ENCODE peak calls at places on chromosomes 16 and 17, in seven cellular contexts. One of them, this sample, is unnamed.
A peak's percentile ranks its signal among the peaks of the same experiment; 100 is the strongest.

GRCh38 chr17:79046501-79047280 is 22.7 kb downstream of the C1QTNF1 start:
- DNase-seq in uterus: no peak
- DNase-seq in neural progenitor cell: no peak
- DNase-seq in hepatocyte: no peak
- DNase-seq in left ventricle myocardium inferior: peak; percentile 74
- DNase-seq in right lobe of liver: no peak
- DNase-seq in thoracic aorta: no peak
- DNase-seq in this sample: peak; percentile 76

GRCh38 chr17:17546399-17547185 is 44.9 kb downstream of the PEMT start:
- DNase-seq in right lobe of liver: no peak
- DNase-seq in thoracic aorta: no peak
- DNase-seq in left ventricle myocardium inferior: peak; percentile 9
- DNase-seq in hepatocyte: no peak
- DNase-seq in neural progenitor cell: no peak
- DNase-seq in uterus: no peak
- DNase-seq in this sample: no peak

GRCh38 chr16:51048544-51048943 is 102.5 kb downstream of the SALL1 start:
- DNase-seq in hepatocyte: no peak
- DNase-seq in thoracic aorta: no peak
- DNase-seq in uterus: no peak
- DNase-seq in neural progenitor cell: no peak
- DNase-seq in right lobe of liver: no peak
- DNase-seq in left ventricle myocardium inferior: no peak
- DNase-seq in this sample: no peak

GRCh38 chr17:16352303-16352837 is 899 bp downstream of the CENPV start:
- DNase-seq in uterus: no peak
- DNase-seq in right lobe of liver: peak; percentile 77
- DNase-seq in left ventricle myocardium inferior: peak; percentile 18
- DNase-seq in hepatocyte: peak; percentile 66
- DNase-seq in neural progenitor cell: peak; percentile 90
- DNase-seq in thoracic aorta: no peak
- DNase-seq in this sample: peak; percentile 77

GRCh38 chr16:68126395-68126794 is 41.2 kb downstream of the NFATC3 start:
- DNase-seq in hepatocyte: no peak
- DNase-seq in uterus: no peak
- DNase-seq in thoracic aorta: no peak
- DNase-seq in neural progenitor cell: no peak
- DNase-seq in right lobe of liver: no peak
- DNase-seq in left ventricle myocardium inferior: no peak
- DNase-seq in this sample: no peak

GRCh38 chr17:68621065-68621464 is 19.9 kb upstream of the FAM20A start:
- DNase-seq in left ventricle myocardium inferior: no peak
- DNase-seq in hepatocyte: no peak
- DNase-seq in right lobe of liver: no peak
- DNase-seq in neural progenitor cell: no peak
- DNase-seq in uterus: no peak
- DNase-seq in thoracic aorta: no peak
- DNase-seq in this sample: no peak

GRCh38 chr16:1579214-1579613 is 32.7 kb downstream of the IFT140 start:
- DNase-seq in thoracic aorta: no peak
- DNase-seq in hepatocyte: no peak
- DNase-seq in right lobe of liver: no peak
- DNase-seq in neural progenitor cell: no peak
- DNase-seq in uterus: no peak
- DNase-seq in left ventricle myocardium inferior: no peak
- DNase-seq in this sample: no peak

GRCh38 chr17:77160032-77160876 is 19.5 kb downstream of the SEC14L1 start:
- DNase-seq in neural progenitor cell: no peak
- DNase-seq in uterus: no peak
- DNase-seq in thoracic aorta: no peak
- DNase-seq in hepatocyte: no peak
- DNase-seq in left ventricle myocardium inferior: no peak
- DNase-seq in right lobe of liver: no peak
- DNase-seq in this sample: no peak

GRCh38 chr17:36627101-36627500 is 25.7 kb downstream of the MRM1 start:
- DNase-seq in right lobe of liver: no peak
- DNase-seq in thoracic aorta: no peak
- DNase-seq in uterus: no peak
- DNase-seq in neural progenitor cell: peak; percentile 80
- DNase-seq in hepatocyte: no peak
- DNase-seq in left ventricle myocardium inferior: no peak
- DNase-seq in this sample: no peak

GRCh38 chr17:80002242-80002641 is 33.4 kb downstream of the TBC1D16 start:
- DNase-seq in hepatocyte: no peak
- DNase-seq in left ventricle myocardium inferior: no peak
- DNase-seq in right lobe of liver: no peak
- DNase-seq in thoracic aorta: no peak
- DNase-seq in neural progenitor cell: no peak
- DNase-seq in uterus: no peak
- DNase-seq in this sample: no peak

GRCh38 chr16:63652091-63652490 is 1469.8 kb downstream of the CDH11 start:
- DNase-seq in hepatocyte: no peak
- DNase-seq in neural progenitor cell: peak; percentile 7
- DNase-seq in left ventricle myocardium inferior: no peak
- DNase-seq in uterus: no peak
- DNase-seq in thoracic aorta: no peak
- DNase-seq in right lobe of liver: no peak
- DNase-seq in this sample: no peak

GRCh38 chr17:39928868-39929651 is 1.5 kb downstream of the LRRC3C start:
- DNase-seq in neural progenitor cell: no peak
- DNase-seq in hepatocyte: no peak
- DNase-seq in right lobe of liver: no peak
- DNase-seq in left ventricle myocardium inferior: no peak
- DNase-seq in thoracic aorta: no peak
- DNase-seq in uterus: no peak
- DNase-seq in this sample: no peak

GRCh38 chr16:72814226-72814625 is 233.7 kb downstream of the ZFHX3 start:
- DNase-seq in hepatocyte: no peak
- DNase-seq in uterus: no peak
- DNase-seq in thoracic aorta: no peak
- DNase-seq in right lobe of liver: no peak
- DNase-seq in neural progenitor cell: no peak
- DNase-seq in left ventricle myocardium inferior: no peak
- DNase-seq in this sample: no peak

GRCh38 chr16:72921106-72921505 is 126.8 kb downstream of the ZFHX3 start:
- DNase-seq in left ventricle myocardium inferior: no peak
- DNase-seq in hepatocyte: no peak
- DNase-seq in right lobe of liver: no peak
- DNase-seq in neural progenitor cell: no peak
- DNase-seq in uterus: no peak
- DNase-seq in thoracic aorta: no peak
- DNase-seq in this sample: no peak

GRCh38 chr17:2712300-2713043 is 908 bp upstream of the CLUH start:
- DNase-seq in hepatocyte: no peak
- DNase-seq in right lobe of liver: no peak
- DNase-seq in neural progenitor cell: no peak
- DNase-seq in left ventricle myocardium inferior: no peak
- DNase-seq in uterus: no peak
- DNase-seq in thoracic aorta: no peak
- DNase-seq in this sample: no peak
- H3K36me3 ChIP-seq in hepatocyte: no peaks in the 10 kb centered on the region
- H3K36me3 ChIP-seq in right lobe of liver: no peaks in the 10 kb centered on the region
- H3K36me3 ChIP-seq in neural progenitor cell: no peaks in the 10 kb centered on the region
- H3K36me3 ChIP-seq in left ventricle myocardium inferior: no peaks in the 10 kb centered on the region
- H3K36me3 ChIP-seq in uterus: no peaks in the 10 kb centered on the region
- H3K36me3 ChIP-seq in thoracic aorta: no peaks in the 10 kb centered on the region
- H3K36me3 ChIP-seq in this sample: no peaks in the 10 kb centered on the region

GRCh38 chr16:66662445-66663194 is 33.9 kb downstream of the CMTM4 start:
- DNase-seq in hepatocyte: peak; percentile 20
- DNase-seq in uterus: no peak
- DNase-seq in neural progenitor cell: no peak
- DNase-seq in left ventricle myocardium inferior: no peak
- DNase-seq in thoracic aorta: no peak
- DNase-seq in right lobe of liver: no peak
- DNase-seq in this sample: no peak
- TF ChIP-seq CTCF in hepatocyte: peak; percentile 52
- TF ChIP-seq CTCF in uterus: peak; percentile 44
- TF ChIP-seq CTCF in neural progenitor cell: peak; percentile 36
- TF ChIP-seq CTCF in left ventricle myocardium inferior: peak; percentile 59
- TF ChIP-seq CTCF in thoracic aorta: peak; percentile 40
- TF ChIP-seq CTCF in right lobe of liver: peak; percentile 55
- TF ChIP-seq CTCF in this sample: peak; percentile 14

DNA sequence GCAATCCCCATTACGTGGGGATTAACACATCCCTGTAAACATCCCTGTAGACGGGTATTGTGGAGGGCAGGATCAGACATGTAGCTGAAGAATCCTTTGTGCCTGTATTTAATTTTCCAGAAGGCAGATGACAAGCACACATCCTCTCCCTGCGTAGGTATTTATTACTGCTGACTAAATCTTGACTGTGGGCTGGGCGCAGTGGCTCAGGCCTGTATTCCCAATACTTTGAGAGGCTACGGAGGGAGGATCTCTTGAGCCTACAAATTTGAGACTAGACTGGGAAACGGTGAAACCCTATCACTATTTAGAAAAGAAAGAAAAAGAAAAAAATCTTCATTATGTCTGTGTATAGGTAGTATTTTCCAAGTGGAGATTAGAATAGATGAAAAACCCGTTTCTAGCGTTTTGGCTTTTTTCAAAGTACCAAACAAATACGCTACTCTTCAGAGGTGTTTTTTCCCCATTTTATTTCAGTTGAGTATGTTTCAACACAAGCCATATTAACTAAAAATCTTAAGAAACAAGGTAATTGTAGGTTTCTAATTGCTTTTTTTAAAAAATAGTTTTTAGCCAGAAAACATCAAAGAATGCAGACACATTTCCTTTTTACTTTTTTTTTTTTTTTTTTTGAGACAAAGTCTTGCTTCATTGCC is 1.5 kb upstream of the MARF1 start:
- DNase-seq in thoracic aorta: no peak
- DNase-seq in hepatocyte: peak; percentile 33
- DNase-seq in right lobe of liver: no peak
- DNase-seq in neural progenitor cell: peak; percentile 42
- DNase-seq in uterus: no peak
- DNase-seq in left ventricle myocardium inferior: no peak
- DNase-seq in this sample: no peak
- H3K4me3 ChIP-seq in thoracic aorta: peak overlapping the region; percentile 97
- H3K4me3 ChIP-seq in hepatocyte: no peak overlapping the region
- H3K4me3 ChIP-seq in right lobe of liver: no peak overlapping the region
- H3K4me3 ChIP-seq in neural progenitor cell: peak overlapping the region; percentile 94
- H3K4me3 ChIP-seq in uterus: no peak overlapping the region
- H3K4me3 ChIP-seq in left ventricle myocardium inferior: no peak overlapping the region
- H3K4me3 ChIP-seq in this sample: no peak overlapping the region

GRCh38 chr16:47687694-47688093 is 226.6 kb downstream of the PHKB start:
- DNase-seq in thoracic aorta: no peak
- DNase-seq in uterus: no peak
- DNase-seq in left ventricle myocardium inferior: no peak
- DNase-seq in neural progenitor cell: no peak
- DNase-seq in hepatocyte: no peak
- DNase-seq in right lobe of liver: no peak
- DNase-seq in this sample: no peak
- H3K36me3 ChIP-seq in thoracic aorta: peaks cover 26% of the 10 kb centered on the region
- H3K36me3 ChIP-seq in uterus: peaks cover 2% of the 10 kb centered on the region
- H3K36me3 ChIP-seq in left ventricle myocardium inferior: peaks cover 83% of the 10 kb centered on the region
- H3K36me3 ChIP-seq in neural progenitor cell: peaks cover 7% of the 10 kb centered on the region
- H3K36me3 ChIP-seq in hepatocyte: no peaks in the 10 kb centered on the region
- H3K36me3 ChIP-seq in right lobe of liver: peaks cover 7% of the 10 kb centered on the region
- H3K36me3 ChIP-seq in this sample: peaks cover 9% of the 10 kb centered on the region

DNA sequence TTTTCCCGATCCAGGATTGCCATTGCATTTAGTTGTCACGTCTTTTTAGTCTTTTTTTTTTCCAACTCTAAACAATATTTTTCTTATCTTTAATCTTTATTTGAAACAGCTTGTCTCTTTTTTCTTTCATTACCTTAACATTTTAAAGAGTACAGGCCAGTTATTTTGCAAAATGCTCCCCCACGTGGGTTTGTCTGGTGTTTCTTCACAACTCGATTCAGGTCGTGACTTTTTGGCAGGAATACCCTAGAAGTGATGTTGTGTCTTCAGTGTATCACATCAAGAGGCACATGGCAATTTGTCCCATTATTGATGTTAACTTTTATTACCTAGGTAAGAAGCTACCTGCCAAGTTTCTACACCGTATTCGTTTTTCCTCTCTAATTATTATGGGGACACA is 17.9 kb downstream of the CMC2 start:
- DNase-seq in hepatocyte: no peak
- DNase-seq in left ventricle myocardium inferior: no peak
- DNase-seq in right lobe of liver: peak; percentile 66
- DNase-seq in uterus: no peak
- DNase-seq in thoracic aorta: no peak
- DNase-seq in neural progenitor cell: no peak
- DNase-seq in this sample: no peak
- TF ChIP-seq CTCF in hepatocyte: no peak
- TF ChIP-seq CTCF in left ventricle myocardium inferior: no peak
- TF ChIP-seq CTCF in right lobe of liver: peak; percentile 6
- TF ChIP-seq CTCF in uterus: no peak
- TF ChIP-seq CTCF in thoracic aorta: no peak
- TF ChIP-seq CTCF in neural progenitor cell: no peak
- TF ChIP-seq CTCF in this sample: no peak

DNA sequence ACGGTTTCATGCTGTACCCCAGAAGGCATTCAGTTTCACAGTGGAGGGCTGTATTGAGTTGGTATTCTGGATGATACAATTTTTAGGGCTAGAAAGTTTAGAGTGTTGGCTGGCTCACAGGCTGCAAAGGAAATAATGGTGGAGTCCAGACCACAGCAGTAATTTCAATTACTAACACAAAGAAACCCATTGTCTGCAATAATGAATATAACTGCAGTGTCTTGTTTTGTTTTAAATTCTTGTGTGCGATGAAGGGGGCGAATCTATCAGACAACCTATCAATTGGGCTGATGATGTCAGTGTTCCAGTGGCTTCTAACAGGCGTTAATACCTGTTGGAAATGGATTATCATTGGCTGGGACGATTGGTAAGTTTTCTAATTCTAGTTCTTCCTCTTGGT is 1.5 kb downstream of the SP2 start:
- DNase-seq in hepatocyte: no peak
- DNase-seq in thoracic aorta: no peak
- DNase-seq in right lobe of liver: no peak
- DNase-seq in uterus: no peak
- DNase-seq in neural progenitor cell: no peak
- DNase-seq in left ventricle myocardium inferior: no peak
- DNase-seq in this sample: no peak
- H3K4me3 ChIP-seq in hepatocyte: peak overlapping the region; percentile 32
- H3K4me3 ChIP-seq in thoracic aorta: peak overlapping the region; percentile 87
- H3K4me3 ChIP-seq in right lobe of liver: peak overlapping the region; percentile 89
- H3K4me3 ChIP-seq in uterus: no peak overlapping the region
- H3K4me3 ChIP-seq in neural progenitor cell: peak overlapping the region; percentile 89
- H3K4me3 ChIP-seq in left ventricle myocardium inferior: peak overlapping the region; percentile 89
- H3K4me3 ChIP-seq in this sample: no peak overlapping the region

GRCh38 chr17:8839410-8839935 is 28.0 kb downstream of the PIK3R6 start:
- DNase-seq in left ventricle myocardium inferior: no peak
- DNase-seq in uterus: no peak
- DNase-seq in neural progenitor cell: no peak
- DNase-seq in thoracic aorta: no peak
- DNase-seq in right lobe of liver: peak; percentile 44
- DNase-seq in hepatocyte: no peak
- DNase-seq in this sample: no peak
- H3K36me3 ChIP-seq in left ventricle myocardium inferior: peaks cover 5% of the 10 kb centered on the region
- H3K36me3 ChIP-seq in uterus: no peaks in the 10 kb centered on the region
- H3K36me3 ChIP-seq in neural progenitor cell: no peaks in the 10 kb centered on the region
- H3K36me3 ChIP-seq in thoracic aorta: no peaks in the 10 kb centered on the region
- H3K36me3 ChIP-seq in right lobe of liver: no peaks in the 10 kb centered on the region
- H3K36me3 ChIP-seq in hepatocyte: no peaks in the 10 kb centered on the region
- H3K36me3 ChIP-seq in this sample: no peaks in the 10 kb centered on the region

GRCh38 chr16:86338403-86339115 is 171.8 kb upstream of the FOXF1 start:
- DNase-seq in neural progenitor cell: no peak
- DNase-seq in thoracic aorta: no peak
- DNase-seq in left ventricle myocardium inferior: no peak
- DNase-seq in right lobe of liver: no peak
- DNase-seq in hepatocyte: no peak
- DNase-seq in uterus: no peak
- DNase-seq in this sample: no peak
- TF ChIP-seq CTCF in neural progenitor cell: no peak
- TF ChIP-seq CTCF in thoracic aorta: no peak
- TF ChIP-seq CTCF in left ventricle myocardium inferior: no peak
- TF ChIP-seq CTCF in right lobe of liver: no peak
- TF ChIP-seq CTCF in hepatocyte: no peak
- TF ChIP-seq CTCF in uterus: no peak
- TF ChIP-seq CTCF in this sample: no peak